ENCODE peak calls at places on chromosome 7, in six cellular contexts. R is GM23338, A is OCI-LY7, F is GM23248, B is astrocyte, J is mammary epithelial cell. W is an unnamed sample.
A peak's percentile ranks its signal among the peaks of the same experiment; 100 is the strongest.

GRCh38 chr7:96629884-96630283 is 79.8 kb downstream of the SEM1 start:
- DNase-seq in R (no peak), A (no peak), F (no peak), B (no peak), J (no peak), W (no peak)

GRCh38 chr7:80078159-80078731 is 56.4 kb upstream of the GNAI1 start:
- DNase-seq in R (no peak), A (no peak), F (peak; percentile 50), B (peak; percentile 24), J (peak; percentile 25), W (peak; percentile 37)

GRCh38 chr7:2071133-2071832 is 161.5 kb downstream of the MAD1L1 start:
- DNase-seq in R (peak; percentile 45), A (no peak), F (no peak), B (no peak), J (no peak), W (no peak)

GRCh38 chr7:4641667-4642467 is 40.2 kb upstream of the FOXK1 start:
- DNase-seq in R (peak; percentile 95), A (peak; percentile 97), F (peak; percentile 97), B (peak; percentile 74), J (peak; percentile 83), W (peak; percentile 86)

GRCh38 chr7:122965306-122965705 is 30.2 kb downstream of the TAS2R16 start:
- DNase-seq in R (no peak), A (no peak), F (no peak), B (no peak), J (no peak), W (no peak)

GRCh38 chr7:46627038-46627315 is 705.9 kb upstream of the IGFBP3 start:
- DNase-seq in R (no peak), A (no peak), F (peak; percentile 8), B (peak; percentile 20), J (no peak), W (peak; percentile 32)

GRCh38 chr7:5701085-5701914 is 80.2 kb downstream of the RNF216 start:
- DNase-seq in R (no peak), A (no peak), F (no peak), B (no peak), J (peak; percentile 80), W (peak; percentile 46)

GRCh38 chr7:9240016-9240415 is 806.6 kb downstream of the NXPH1 start:
- DNase-seq in R (no peak), A (no peak), F (no peak), B (no peak), J (no peak), W (peak; percentile 0)

GRCh38 chr7:45140827-45141226 is 16.8 kb upstream of the RAMP3 start:
- DNase-seq in R (no peak), A (peak; percentile 68), F (no peak), B (no peak), J (no peak), W (no peak)

GRCh38 chr7:147804032-147804431 is 786.5 kb upstream of the C7orf33 start:
- DNase-seq in R (no peak), A (no peak), F (no peak), B (no peak), J (no peak), W (no peak)

GRCh38 chr7:74449809-74450397 is 3.8 kb upstream of the GTF2IRD1 start:
- DNase-seq in R (peak; percentile 93), A (peak; percentile 76), F (peak; percentile 63), B (no peak), J (no peak), W (peak; percentile 64)

GRCh38 chr7:108094375-108094774 is 35.8 kb downstream of the LAMB4 start:
- DNase-seq in R (no peak), A (no peak), F (peak; percentile 84), B (peak; percentile 85), J (no peak), W (peak; percentile 86)

GRCh38 chr7:88034083-88034695 is 100.1 kb downstream of the ADAM22 start:
- DNase-seq in R (no peak), A (no peak), F (no peak), B (no peak), J (no peak), W (no peak)

GRCh38 chr7:73890541-73891147 is 29.7 kb downstream of the TMEM270 start:
- DNase-seq in R (no peak), A (no peak), F (no peak), B (peak; percentile 50), J (no peak), W (peak; percentile 49)

GRCh38 chr7:83655951-83656556 is 7.1 kb upstream of the SEMA3E start:
- DNase-seq in R (peak; percentile 67), A (peak; percentile 34), F (peak; percentile 74), B (peak; percentile 40), J (peak; percentile 32), W (peak; percentile 78)

GRCh38 chr7:151819826-151820225 is 57.1 kb downstream of the PRKAG2 start:
- DNase-seq in R (no peak), A (no peak), F (no peak), B (no peak), J (no peak), W (no peak)

GRCh38 chr7:116588641-116589594 is 64.1 kb downstream of the CAV1 start:
- DNase-seq in R (peak; percentile 74), A (peak; percentile 57), F (peak; percentile 70), B (peak; percentile 56), J (peak; percentile 44), W (peak; percentile 84)

GRCh38 chr7:156986378-156986777 is 24.1 kb downstream of the MNX1 start:
- DNase-seq in R (no peak), A (no peak), F (no peak), B (no peak), J (no peak), W (no peak)

GRCh38 chr7:8418627-8419245 is 14.7 kb upstream of the NXPH1 start:
- DNase-seq in R (peak; percentile 90), A (peak; percentile 65), F (peak; percentile 73), B (peak; percentile 25), J (peak; percentile 30), W (peak; percentile 74)

GRCh38 chr7:157432541-157432956 is 95.7 kb downstream of the DNAJB6 start:
- DNase-seq in R (peak; percentile 95), A (no peak), F (peak; percentile 87), B (peak; percentile 66), J (peak; percentile 63), W (peak; percentile 79)

GRCh38 chr7:47568569-47568968 is 13.3 kb downstream of the TNS3 start:
- DNase-seq in R (no peak), A (no peak), F (no peak), B (no peak), J (no peak), W (no peak)

GRCh38 chr7:74306737-74307469 is 17.7 kb downstream of the CLIP2 start:
- DNase-seq in R (peak; percentile 40), A (no peak), F (peak; percentile 87), B (peak; percentile 75), J (peak; percentile 75), W (peak; percentile 64)

GRCh38 chr7:63925626-63926460 is 72.8 kb upstream of the ZNF722 start:
- DNase-seq in R (no peak), A (no peak), F (peak; percentile 87), B (no peak), J (peak; percentile 6), W (peak; percentile 2)

GRCh38 chr7:63931057-63931600 is 67.5 kb upstream of the ZNF722 start:
- DNase-seq in R (no peak), A (no peak), F (no peak), B (no peak), J (no peak), W (no peak)

GRCh38 chr7:63927261-63927660 is 71.4 kb upstream of the ZNF722 start:
- DNase-seq in R (no peak), A (no peak), F (no peak), B (no peak), J (no peak), W (no peak)

GRCh38 chr7:63925262-63925625 is 73.4 kb upstream of the ZNF722 start:
- DNase-seq in R (no peak), A (no peak), F (peak; percentile 1), B (no peak), J (no peak), W (no peak)
- H2AFZ ChIP-seq in R (no peak overlapping the region), A (no peak overlapping the region), F (peak overlapping the region; percentile 80), B (no peak overlapping the region), J (no peak overlapping the region), W (no peak overlapping the region)

DNA sequence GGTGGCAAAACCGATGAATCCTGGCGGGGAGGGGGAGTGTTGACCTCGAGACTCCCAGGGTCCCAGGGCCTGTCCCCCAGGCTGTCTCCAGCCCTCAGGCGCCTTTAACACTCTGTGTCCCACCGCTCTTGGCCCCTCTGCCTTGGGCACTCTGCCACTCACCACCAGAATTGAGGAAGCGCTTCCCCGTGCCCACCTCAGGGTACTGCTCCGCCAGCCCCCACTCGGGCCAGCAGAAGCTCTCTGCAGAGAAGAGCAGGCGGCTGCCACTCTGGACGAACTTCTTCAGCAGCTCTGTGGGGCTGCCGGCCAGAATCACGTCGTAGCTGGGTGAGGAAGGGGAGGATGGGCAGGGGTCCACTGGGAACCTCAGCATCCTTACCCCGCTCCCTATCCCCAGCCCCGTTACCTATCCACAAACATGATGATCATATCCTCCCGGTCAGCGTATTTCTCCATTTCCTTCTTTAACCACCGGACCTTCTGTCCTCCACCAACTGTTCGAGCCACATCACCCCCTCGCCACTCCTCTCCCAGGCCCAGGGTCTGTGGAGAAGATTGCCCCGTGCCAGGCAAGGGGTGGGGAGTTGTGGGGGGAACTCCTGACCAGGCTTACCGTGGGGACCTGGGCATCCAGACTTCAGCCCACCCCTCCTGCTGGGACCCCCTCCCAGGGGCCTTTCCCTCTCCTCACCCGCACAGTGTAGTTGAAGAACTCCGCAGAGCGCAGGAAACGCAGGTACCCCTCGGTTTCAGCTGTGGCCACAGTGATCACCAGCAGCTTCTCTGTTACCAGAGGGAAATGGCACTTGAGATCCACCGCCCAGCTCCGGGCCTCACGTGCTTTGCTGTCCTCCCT is 1.2 kb downstream of the PLOD3 start:
- DNase-seq in R (no peak), A (no peak), F (peak; percentile 71), B (no peak), J (no peak), W (no peak)
- H2AFZ ChIP-seq in R (peak overlapping the region; percentile 66), A (peak overlapping the region; percentile 98), F (peak overlapping the region; percentile 93), B (peak overlapping the region; percentile 69), J (peak overlapping the region; percentile 89), W (peak overlapping the region; percentile 61)

GRCh38 chr7:13217762-13218161 is 530.3 kb downstream of the ARL4A start:
- DNase-seq in R (no peak), A (no peak), F (no peak), B (peak; percentile 56), J (no peak), W (peak; percentile 66)
- H2AFZ ChIP-seq in R (no peak overlapping the region), A (no peak overlapping the region), F (peak overlapping the region; percentile 29), B (no peak overlapping the region), J (no peak overlapping the region), W (no peak overlapping the region)

GRCh38 chr7:129147723-129148122 is 3.2 kb downstream of the TSPAN33 start:
- DNase-seq in R (no peak), A (no peak), F (no peak), B (no peak), J (no peak), W (no peak)

GRCh38 chr7:129144834-129145668 is 544 bp downstream of the TSPAN33 start:
- DNase-seq in R (peak; percentile 43), A (no peak), F (no peak), B (no peak), J (no peak), W (no peak)

GRCh38 chr7:129144095-129144833 is at the start of gene TSPAN33:
- DNase-seq in R (peak; percentile 96), A (peak; percentile 78), F (peak; percentile 83), B (peak; percentile 47), J (peak; percentile 71), W (peak; percentile 69)

GRCh38 chr7:129146237-129146979 is 1.9 kb downstream of the TSPAN33 start:
- DNase-seq in R (no peak), A (peak; percentile 70), F (no peak), B (no peak), J (no peak), W (no peak)

DNA sequence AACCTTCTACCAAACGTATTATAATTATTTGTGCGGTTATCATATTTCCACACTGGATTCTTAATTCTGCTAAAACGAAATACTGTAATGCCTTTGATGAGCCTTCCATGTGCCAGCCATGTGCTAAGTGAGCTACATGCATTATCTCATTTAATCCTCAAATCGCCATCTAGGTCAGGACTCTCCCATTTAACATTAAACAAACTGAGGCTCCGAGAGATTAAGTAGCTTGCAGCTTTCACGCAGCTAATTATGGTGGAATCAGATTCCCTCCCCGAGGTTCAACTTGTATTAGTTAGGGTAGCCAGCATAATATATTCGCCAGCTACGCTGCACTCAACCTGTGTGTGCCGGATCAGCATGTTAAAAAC is 798 bp upstream of the TSPAN33 start:
- DNase-seq in R (no peak), A (no peak), F (no peak), B (no peak), J (no peak), W (no peak)
- H2AFZ ChIP-seq in R (peak overlapping the region; percentile 91), A (peak overlapping the region; percentile 85), F (no peak overlapping the region), B (no peak overlapping the region), J (peak overlapping the region; percentile 34), W (no peak overlapping the region)